ENCODE peak calls at places on chromosomes 3 and 15, in seven cellular contexts. Z is EH; R is foreskin fibroblast; H is activated CD4-positive, alpha-beta T cell treated with anti-CD3 and anti-CD28 coated beads, Interleukin-2, amount 50 U/mL, for 24 hours; N is endothelial cell; V is activated gamma-delta T cell treated with Interleukin-2 at 50 U/mL for 16 hours; F is NCI-H1694. K is an unnamed sample.
A peak's percentile ranks its signal among the peaks of the same experiment; 100 is the strongest.

GRCh38 chr3:42719002-42719401 is 16.4 kb upstream of the HHATL start:
- DNase-seq in R (no peak), V (no peak), N (no peak), F (no peak), Z (no peak), H (no peak), K (no peak)

GRCh38 chr15:31440754-31441298 is 114.2 kb downstream of the KLF13 start:
- DNase-seq in V (peak; percentile 41), H (no peak), R (peak; percentile 39), F (no peak), Z (peak; percentile 49), N (peak; percentile 34), K (no peak)

GRCh38 chr3:16176391-16177030 is 2.0 kb downstream of the GALNT15 start:
- DNase-seq in H (no peak), N (no peak), V (no peak), Z (no peak), F (no peak), R (no peak), K (no peak)

GRCh38 chr3:176872771-176873209 is 324.5 kb downstream of the TBL1XR1 start:
- DNase-seq in R (peak; percentile 9), H (no peak), Z (peak; percentile 57), N (peak; percentile 54), V (peak; percentile 44), F (peak; percentile 18), K (peak; percentile 71)

GRCh38 chr3:122982202-122983185 is 45.1 kb downstream of the SEMA5B start:
- DNase-seq in V (no peak), N (peak; percentile 16), H (no peak), F (no peak), R (no peak), Z (peak; percentile 4), K (peak; percentile 23)

GRCh38 chr15:93608643-93609148 is 519.7 kb upstream of the RGMA start:
- DNase-seq in N (no peak), V (no peak), Z (no peak), R (no peak), F (no peak), H (no peak), K (no peak)

GRCh38 chr15:94266000-94266399 is 34.6 kb downstream of the MCTP2 start:
- DNase-seq in R (no peak), F (no peak), H (no peak), V (no peak), Z (no peak), N (no peak), K (no peak)

GRCh38 chr3:148309390-148310035 is 388.2 kb upstream of the AGTR1 start:
- DNase-seq in Z (peak; percentile 63), H (no peak), R (peak; percentile 30), V (no peak), N (peak; percentile 52), F (peak; percentile 6), K (peak; percentile 21)

GRCh38 chr3:94024385-94024784 is 4.0 kb downstream of the STX19 start:
- DNase-seq in N (no peak), H (no peak), Z (peak; percentile 51), R (no peak), V (no peak), F (no peak), K (no peak)